ENCODE peak calls at places on chromosomes 7 and 10, in six cellular contexts. O is EH; V is posterior vena cava; C is NCI-H1105; B is NCI-H1092 treated with DMSO at 0.1 percent for 48 hours; N is effector CD4-positive, alpha-beta T cell. R is an unnamed sample.

GRCh38 chr7:137508437-137509175 is 165.1 kb upstream of the PTN start:
- DNase-seq in B (no peak), V (no peak), O (peak; percentile 86), N (no peak), C (no peak), R (no peak)

GRCh38 chr7:114317450-114318098 is 97.0 kb upstream of the FOXP2 start:
- DNase-seq in C (no peak), V (no peak), N (no peak), O (no peak), B (no peak), R (no peak)

GRCh38 chr10:121036431-121036830 is 185.3 kb downstream of the WDR11 start:
- DNase-seq in V (no peak), O (no peak), B (no peak), C (no peak), N (no peak), R (no peak)

GRCh38 chr10:110919971-110920881 is 822 bp downstream of the SHOC2 start:
- DNase-seq in V (peak; percentile 85), C (peak; percentile 3), O (peak; percentile 45), B (peak; percentile 17), N (no peak), R (peak; percentile 23)

GRCh38 chr7:23467281-23467680 is 3.0 kb downstream of the IGF2BP3 start:
- DNase-seq in V (no peak), B (peak; percentile 53), N (no peak), O (no peak), C (no peak), R (no peak)

GRCh38 chr7:99631311-99632109 is 14.8 kb downstream of the ZSCAN25 start:
- DNase-seq in V (no peak), O (peak; percentile 18), B (no peak), C (no peak), N (no peak), R (no peak)

GRCh38 chr10:67602268-67602950 is 93.6 kb downstream of the CTNNA3 start:
- DNase-seq in C (no peak), V (no peak), B (no peak), O (peak; percentile 94), N (no peak), R (no peak)

GRCh38 chr7:41039386-41040315 is 663.2 kb downstream of the INHBA start:
- DNase-seq in O (peak; percentile 81), N (no peak), C (no peak), V (no peak), B (no peak), R (no peak)

GRCh38 chr7:159166530-159166929 is 21.9 kb upstream of the VIPR2 start:
- DNase-seq in N (no peak), C (no peak), B (no peak), O (no peak), V (no peak), R (no peak)

GRCh38 chr10:61974611-61975010 is 73.1 kb downstream of the ARID5B start:
- DNase-seq in B (no peak), C (peak; percentile 53), V (no peak), O (peak; percentile 73), N (no peak), R (no peak)

GRCh38 chr10:125977206-125977605 is 80.8 kb downstream of the FANK1 start:
- DNase-seq in B (no peak), C (no peak), V (no peak), N (no peak), O (no peak), R (no peak)

GRCh38 chr10:49606981-49607535 is 3.1 kb upstream of the SLC18A3 start:
- DNase-seq in C (no peak), O (peak; percentile 91), N (peak; percentile 38), V (peak; percentile 90), B (no peak), R (peak; percentile 87)

GRCh38 chr7:134792968-134793367 is 13.5 kb downstream of the CALD1 start:
- DNase-seq in B (no peak), V (peak; percentile 91), N (no peak), O (peak; percentile 70), C (no peak), R (no peak)

GRCh38 chr7:32658034-32658944 is 163.0 kb downstream of the AVL9 start:
- DNase-seq in O (peak; percentile 8), N (no peak), V (no peak), C (no peak), B (no peak), R (no peak)

GRCh38 chr7:118974836-118975235 is 750.3 kb downstream of the ANKRD7 start:
- DNase-seq in C (no peak), O (no peak), N (no peak), B (no peak), V (no peak), R (no peak)

GRCh38 chr10:17785276-17785935 is 23.7 kb upstream of the MRC1 start:
- DNase-seq in V (no peak), N (no peak), C (no peak), O (no peak), B (no peak), R (no peak)

GRCh38 chr7:19060870-19061269 is 56.6 kb downstream of the TWIST1 start:
- DNase-seq in C (no peak), O (peak; percentile 41), V (no peak), B (no peak), N (no peak), R (no peak)

GRCh38 chr10:75137533-75138438 is 26.3 kb downstream of the SAMD8 start:
- DNase-seq in N (no peak), V (no peak), O (peak; percentile 57), C (no peak), B (no peak), R (peak; percentile 30)

GRCh38 chr10:125606406-125606805 is 76.6 kb downstream of the TEX36 start:
- DNase-seq in C (no peak), B (no peak), N (no peak), O (no peak), V (no peak), R (no peak)

GRCh38 chr7:79340212-79340611 is 113.3 kb downstream of the MAGI2 start:
- DNase-seq in V (no peak), O (peak; percentile 21), B (no peak), C (no peak), N (no peak), R (no peak)

GRCh38 chr10:87930929-87931835 is 67.8 kb downstream of the PTEN start:
- DNase-seq in N (no peak), V (no peak), C (no peak), B (no peak), O (no peak), R (peak; percentile 10)

GRCh38 chr7:78530351-78530750 is 731.8 kb downstream of the PHTF2 start:
- DNase-seq in N (no peak), O (peak; percentile 82), C (no peak), V (no peak), B (peak; percentile 18), R (no peak)

GRCh38 chr7:94394399-94395140 is at the start of gene COL1A2:
- DNase-seq in V (peak; percentile 97), B (no peak), C (no peak), N (peak; percentile 4), O (peak; percentile 100), R (peak; percentile 27)

GRCh38 chr7:73353243-73353642 is 25.3 kb downstream of the FKBP6 start:
- DNase-seq in V (no peak), O (no peak), N (no peak), C (no peak), B (no peak), R (no peak)

GRCh38 chr7:101614939-101615302 is 14.2 kb downstream of the MYL10 start:
- DNase-seq in V (no peak), O (peak; percentile 76), C (no peak), N (no peak), B (no peak), R (no peak)

GRCh38 chr10:101828734-101829551 is 10.7 kb upstream of the OGA start:
- DNase-seq in N (no peak), C (no peak), B (no peak), O (no peak), V (peak; percentile 65), R (no peak)

GRCh38 chr7:73596191-73597065 is 18.0 kb upstream of the TBL2 start:
- DNase-seq in O (no peak), B (no peak), C (no peak), V (no peak), N (no peak), R (no peak)

GRCh38 chr7:123557631-123558505 is at the start of gene NDUFA5:
- DNase-seq in C (peak; percentile 98), N (peak; percentile 98), O (peak; percentile 99), B (peak; percentile 100), V (peak; percentile 97), R (peak; percentile 90)

GRCh38 chr10:104435822-104436221 is 82.2 kb downstream of the CFAP58 start:
- DNase-seq in B (no peak), N (no peak), V (no peak), O (peak; percentile 84), C (no peak), R (no peak)

GRCh38 chr10:91592282-91593020 is 40.4 kb downstream of the PPP1R3C start:
- DNase-seq in V (no peak), C (peak; percentile 34), O (no peak), N (no peak), B (no peak), R (no peak)